ENCODE peak calls at places on chromosome 2, in seven cellular contexts. One of them, this sample, is unnamed.

GRCh38 chr2:122300758-122301157 is 545.3 kb downstream of the TSN start:
- DNase-seq in substantia nigra: no peak
- DNase-seq in WTC11: peak; percentile 18
- DNase-seq in left ventricle myocardium inferior: no peak
- DNase-seq in nephron progenitor cell: no peak
- DNase-seq in T-helper 1 cell: no peak
- DNase-seq in activated CD8-positive, alpha-beta memory T cell treated with anti-CD3 and anti-CD28 coated beads for 4 hours: no peak
- DNase-seq in this sample: peak; percentile 48

GRCh38 chr2:168649562-168649961 is 152.9 kb upstream of the NOSTRIN start:
- DNase-seq in substantia nigra: no peak
- DNase-seq in WTC11: no peak
- DNase-seq in left ventricle myocardium inferior: no peak
- DNase-seq in nephron progenitor cell: no peak
- DNase-seq in T-helper 1 cell: no peak
- DNase-seq in activated CD8-positive, alpha-beta memory T cell treated with anti-CD3 and anti-CD28 coated beads for 4 hours: no peak
- DNase-seq in this sample: peak; percentile 63

GRCh38 chr2:231604101-231604684 is 11.5 kb downstream of the TEX44 start:
- DNase-seq in substantia nigra: peak; percentile 98
- DNase-seq in WTC11: peak; percentile 66
- DNase-seq in left ventricle myocardium inferior: peak; percentile 46
- DNase-seq in nephron progenitor cell: no peak
- DNase-seq in T-helper 1 cell: no peak
- DNase-seq in activated CD8-positive, alpha-beta memory T cell treated with anti-CD3 and anti-CD28 coated beads for 4 hours: no peak
- DNase-seq in this sample: no peak

GRCh38 chr2:188495990-188496431 is 204.3 kb downstream of the GULP1 start:
- DNase-seq in substantia nigra: no peak
- DNase-seq in WTC11: no peak
- DNase-seq in left ventricle myocardium inferior: no peak
- DNase-seq in nephron progenitor cell: no peak
- DNase-seq in T-helper 1 cell: no peak
- DNase-seq in activated CD8-positive, alpha-beta memory T cell treated with anti-CD3 and anti-CD28 coated beads for 4 hours: no peak
- DNase-seq in this sample: peak; percentile 93

GRCh38 chr2:132670104-132670960 is at the start of gene LYPD1:
- DNase-seq in substantia nigra: peak; percentile 30
- DNase-seq in WTC11: peak; percentile 62
- DNase-seq in left ventricle myocardium inferior: peak; percentile 18
- DNase-seq in nephron progenitor cell: peak; percentile 44
- DNase-seq in T-helper 1 cell: no peak
- DNase-seq in activated CD8-positive, alpha-beta memory T cell treated with anti-CD3 and anti-CD28 coated beads for 4 hours: no peak
- DNase-seq in this sample: peak; percentile 76

GRCh38 chr2:39567507-39567906 is 98.2 kb upstream of the TMEM178A start:
- DNase-seq in substantia nigra: no peak
- DNase-seq in WTC11: no peak
- DNase-seq in left ventricle myocardium inferior: no peak
- DNase-seq in nephron progenitor cell: no peak
- DNase-seq in T-helper 1 cell: no peak
- DNase-seq in activated CD8-positive, alpha-beta memory T cell treated with anti-CD3 and anti-CD28 coated beads for 4 hours: no peak
- DNase-seq in this sample: no peak

GRCh38 chr2:102142829-102143449 is 393 bp downstream of the IL1R1 start:
- DNase-seq in substantia nigra: no peak
- DNase-seq in WTC11: peak; percentile 53
- DNase-seq in left ventricle myocardium inferior: no peak
- DNase-seq in nephron progenitor cell: no peak
- DNase-seq in T-helper 1 cell: no peak
- DNase-seq in activated CD8-positive, alpha-beta memory T cell treated with anti-CD3 and anti-CD28 coated beads for 4 hours: no peak
- DNase-seq in this sample: peak; percentile 66

GRCh38 chr2:207353836-207354235 is 175.9 kb upstream of the CREB1 start:
- DNase-seq in substantia nigra: no peak
- DNase-seq in WTC11: no peak
- DNase-seq in left ventricle myocardium inferior: no peak
- DNase-seq in nephron progenitor cell: no peak
- DNase-seq in T-helper 1 cell: no peak
- DNase-seq in activated CD8-positive, alpha-beta memory T cell treated with anti-CD3 and anti-CD28 coated beads for 4 hours: no peak
- DNase-seq in this sample: no peak

GRCh38 chr2:118417417-118418125 is 329.3 kb downstream of the INSIG2 start:
- DNase-seq in substantia nigra: no peak
- DNase-seq in WTC11: no peak
- DNase-seq in left ventricle myocardium inferior: no peak
- DNase-seq in nephron progenitor cell: no peak
- DNase-seq in T-helper 1 cell: no peak
- DNase-seq in activated CD8-positive, alpha-beta memory T cell treated with anti-CD3 and anti-CD28 coated beads for 4 hours: no peak
- DNase-seq in this sample: no peak

This sample was measured in mesendoderm.